ENCODE peak calls at places on chromosomes 7 and 10, in six cellular contexts. O is activated CD8-positive, alpha-beta memory T cell treated with anti-CD3 and anti-CD28 coated beads for 4 hours; Q is central memory CD4-positive, alpha-beta T cell; J is SW480; E is CD8-positive, alpha-beta T cell; C is activated T-helper 1 cell treated with anti-CD3 and anti-CD28 coated beads, Interleukin-12 subunit alpha, Interleukin-12 subunit beta, Interleukin-2, Interleukin-4 antibody, amounts not matched to agents 30 ng/mL and 10 ng/mL and 1 ng/mL, durations not matched to agents 14 hours and 24 hours and 36 hours. T is an unnamed sample.

GRCh38 chr10:28179490-28180099 is 123.3 kb downstream of the MPP7 start:
- DNase-seq in C (peak; percentile 14), O (no peak), Q (peak; percentile 33), E (no peak), J (peak; percentile 51), T (peak; percentile 22)

GRCh38 chr7:421056-421991 is 98.3 kb downstream of the PDGFA start:
- DNase-seq in J (no peak), E (no peak), C (no peak), Q (no peak), O (no peak), T (no peak)

GRCh38 chr7:1264345-1265280 is 31.9 kb downstream of the UNCX start:
- DNase-seq in O (no peak), J (no peak), Q (no peak), C (no peak), E (no peak), T (no peak)

GRCh38 chr10:97204826-97205679 is 19.3 kb upstream of the SLIT1 start:
- DNase-seq in O (no peak), J (no peak), E (no peak), Q (no peak), C (no peak), T (no peak)

GRCh38 chr7:47470567-47471357 is 111.1 kb downstream of the TNS3 start:
- DNase-seq in C (no peak), E (no peak), Q (no peak), O (no peak), J (peak; percentile 99), T (no peak)

GRCh38 chr10:84360634-84361365 is 32.4 kb downstream of the CCSER2 start:
- DNase-seq in E (no peak), Q (no peak), J (peak; percentile 15), C (no peak), O (no peak), T (no peak)

GRCh38 chr10:104435822-104436221 is 82.2 kb downstream of the CFAP58 start:
- DNase-seq in O (no peak), J (no peak), C (no peak), E (no peak), Q (no peak), T (no peak)

GRCh38 chr7:2815523-2816240 is 28.4 kb downstream of the GNA12 start:
- DNase-seq in C (no peak), O (no peak), E (no peak), Q (no peak), J (no peak), T (no peak)

GRCh38 chr10:103921750-103922195 is 3.8 kb upstream of the STN1 start:
- DNase-seq in O (no peak), Q (no peak), C (peak; percentile 27), J (no peak), E (no peak), T (peak; percentile 36)

GRCh38 chr7:31027161-31027965 is 24.7 kb upstream of the ADCYAP1R1 start:
- DNase-seq in C (no peak), O (no peak), J (no peak), E (no peak), Q (no peak), T (no peak)

GRCh38 chr7:117458977-117459583 is 20.7 kb upstream of the CFTR start:
- DNase-seq in E (no peak), O (no peak), Q (no peak), J (peak; percentile 38), C (no peak), T (no peak)

GRCh38 chr10:44325878-44326277 is 59.0 kb downstream of the CXCL12 start:
- DNase-seq in C (no peak), J (no peak), Q (no peak), O (no peak), E (no peak), T (no peak)

GRCh38 chr7:80819503-80819902 is 99.3 kb downstream of the SEMA3C start:
- DNase-seq in J (no peak), Q (no peak), E (no peak), C (no peak), O (no peak), T (no peak)

GRCh38 chr7:956031-956430 is 1.6 kb upstream of the ADAP1 start:
- DNase-seq in O (no peak), Q (no peak), E (no peak), C (no peak), J (no peak), T (no peak)

GRCh38 chr10:30671011-30671616 is 41.6 kb upstream of the LYZL2 start:
- DNase-seq in O (peak; percentile 9), C (peak; percentile 35), Q (peak; percentile 34), J (peak; percentile 62), E (peak; percentile 16), T (no peak)

GRCh38 chr10:70555371-70555770 is 47.2 kb downstream of the PRF1 start:
- DNase-seq in J (no peak), E (no peak), O (no peak), C (no peak), Q (no peak), T (no peak)

GRCh38 chr10:127315888-127316287 is 119.5 kb upstream of the INSYN2A start:
- DNase-seq in J (no peak), E (no peak), C (no peak), O (no peak), Q (no peak), T (no peak)

GRCh38 chr7:110541962-110542361 is 549.0 kb upstream of the LRRN3 start:
- DNase-seq in Q (no peak), C (no peak), E (no peak), J (no peak), O (no peak), T (no peak)

GRCh38 chr10:69749180-69750010 is 52.3 kb upstream of the COL13A1 start:
- DNase-seq in Q (no peak), J (no peak), E (no peak), C (no peak), O (no peak), T (no peak)

GRCh38 chr7:149071641-149072437 is 18.7 kb downstream of the ZNF786 start:
- DNase-seq in O (no peak), Q (peak; percentile 37), E (peak; percentile 49), C (peak; percentile 34), J (no peak), T (no peak)

GRCh38 chr10:71722849-71723248 is 3.3 kb upstream of the C10orf105 start:
- DNase-seq in O (no peak), Q (no peak), J (no peak), C (no peak), E (no peak), T (no peak)

GRCh38 chr10:89554433-89554832 is 19.0 kb upstream of the SLC16A12 start:
- DNase-seq in C (no peak), Q (no peak), O (no peak), J (no peak), E (no peak), T (no peak)

GRCh38 chr7:90713628-90714027 is 117.5 kb downstream of the CDK14 start:
- DNase-seq in C (no peak), J (no peak), Q (no peak), O (no peak), E (no peak), T (no peak)

GRCh38 chr7:18974803-18975202 is 142.6 kb downstream of the TWIST1 start:
- DNase-seq in C (no peak), O (no peak), Q (no peak), E (no peak), J (no peak), T (no peak)

GRCh38 chr7:55571534-55572377 is 546 bp downstream of the VOPP1 start:
- DNase-seq in C (peak; percentile 58), Q (peak; percentile 74), O (peak; percentile 16), E (peak; percentile 66), J (peak; percentile 67), T (no peak)

GRCh38 chr10:114291076-114291475 is 52.0 kb downstream of the VWA2 start:
- DNase-seq in Q (no peak), O (no peak), E (no peak), J (no peak), C (no peak), T (no peak)

GRCh38 chr10:71742301-71743098 is 22.9 kb upstream of the C10orf105 start:
- DNase-seq in Q (peak; percentile 42), C (no peak), E (no peak), O (no peak), J (no peak), T (no peak)

GRCh38 chr10:68598978-68599753 is 39.0 kb downstream of the TET1 start:
- DNase-seq in C (no peak), O (no peak), J (peak; percentile 40), Q (no peak), E (no peak), T (no peak)

GRCh38 chr10:2871673-2872219 is 195.6 kb upstream of the PFKP start:
- DNase-seq in C (no peak), J (no peak), O (no peak), Q (no peak), E (no peak), T (no peak)

GRCh38 chr7:41147651-41148360 is 555.1 kb downstream of the INHBA start:
- DNase-seq in Q (no peak), E (no peak), O (no peak), J (no peak), C (no peak), T (no peak)

GRCh38 chr10:22346087-22346661 is 878 bp downstream of the SPAG6 start:
- DNase-seq in J (no peak), Q (no peak), C (no peak), E (no peak), O (no peak), T (no peak)

GRCh38 chr10:26486304-26486703 is 48.2 kb downstream of the APBB1IP start:
- DNase-seq in J (no peak), O (no peak), E (no peak), C (no peak), Q (no peak), T (no peak)

GRCh38 chr10:60189861-60190475 is 199.7 kb downstream of the ANK3 start:
- DNase-seq in E (no peak), O (no peak), J (no peak), C (no peak), Q (no peak), T (no peak)

GRCh38 chr7:157840174-157840912 is 503.5 kb downstream of the DNAJB6 start:
- DNase-seq in Q (no peak), C (no peak), O (no peak), E (no peak), J (no peak), T (no peak)

GRCh38 chr7:129664029-129665012 is 52.8 kb downstream of the NRF1 start:
- DNase-seq in O (no peak), E (no peak), C (no peak), Q (peak; percentile 5), J (peak; percentile 79), T (peak; percentile 12)